ENCODE peak calls at places on chromosomes 16 and 17, in seven cellular contexts. B is activated CD4-positive, alpha-beta T cell treated with anti-CD3 and anti-CD28 coated beads for 24 hours; H is left cardiac atrium; J is fibroblast of pulmonary artery; W is stimulated activated CD4-positive, alpha-beta T cell treated with anti-CD3 and anti-CD28 coated beads, Interleukin-1b, Interleukin-23, amount 100 ng/mL, for 24 hours; O is activated CD8-positive, alpha-beta T cell treated with anti-CD3 and anti-CD28 coated beads, Interleukin-2, amount 10 ng/mL, durations not matched to agents 7 days and 5 days; P is prostate gland. T is an unnamed sample.

GRCh38 chr17:40481106-40481505 is 20.3 kb downstream of the TNS4 start:
- DNase-seq in B (no peak), H (no peak), J (no peak), W (no peak), O (no peak), P (no peak), T (no peak)

GRCh38 chr17:4720787-4721186 is 10.4 kb downstream of the ARRB2 start:
- DNase-seq in B (no peak), H (no peak), J (no peak), W (no peak), O (no peak), P (no peak), T (no peak)

GRCh38 chr16:88618182-88618955 is 20.0 kb upstream of the IL17C start:
- DNase-seq in B (no peak), H (no peak), J (no peak), W (no peak), O (no peak), P (no peak), T (no peak)

GRCh38 chr17:6574689-6575595 is 18.6 kb upstream of the PITPNM3 start:
- DNase-seq in B (no peak), H (peak), J (peak), W (no peak), O (peak), P (no peak), T (peak)

GRCh38 chr16:50436271-50436670 is 67.5 kb upstream of the BRD7 start:
- DNase-seq in B (no peak), H (no peak), J (no peak), W (no peak), O (no peak), P (no peak), T (no peak)

GRCh38 chr17:27756467-27757371 is 43.6 kb downstream of the NOS2 start:
- DNase-seq in B (peak), H (no peak), J (peak), W (peak), O (peak), P (peak), T (peak)

GRCh38 chr16:48450367-48450766 is 65.2 kb upstream of the SIAH1 start:
- DNase-seq in B (no peak), H (no peak), J (no peak), W (no peak), O (no peak), P (no peak), T (no peak)

GRCh38 chr16:11794991-11795886 is 1.8 kb downstream of the ZC3H7A start:
- DNase-seq in B (no peak), H (no peak), J (no peak), W (no peak), O (no peak), P (no peak), T (no peak)

GRCh38 chr17:43907425-43907981 is at the start of gene MPP2:
- DNase-seq in B (peak), H (peak), J (peak), W (no peak), O (peak), P (peak), T (peak)

GRCh38 chr16:27253526-27253930 is 15.0 kb downstream of the NSMCE1 start:
- DNase-seq in B (no peak), H (no peak), J (peak), W (no peak), O (peak), P (no peak), T (no peak)

GRCh38 chr17:17812211-17813054 is 24.4 kb downstream of the SREBF1 start:
- DNase-seq in B (no peak), H (peak), J (peak), W (no peak), O (peak), P (peak), T (no peak)

GRCh38 chr16:29126057-29126494 is 141.2 kb downstream of the LAT start:
- DNase-seq in B (no peak), H (no peak), J (no peak), W (no peak), O (peak), P (no peak), T (peak)

GRCh38 chr17:51013322-51013721 is 107.3 kb downstream of the SPAG9 start:
- DNase-seq in B (no peak), H (no peak), J (no peak), W (no peak), O (no peak), P (no peak), T (no peak)